ENCODE peak calls at places on chromosomes 6 and 20, in ten cellular contexts. H is progenitor cell of endocrine pancreas; U is nephron progenitor cell; Z is B cell; O is IMR-90; R is activated CD8-positive, alpha-beta T cell treated with anti-CD3 and anti-CD28 coated beads for 36 hours; T is HFFc6; B is AG04450; V is RWPE1; A is GM23338. K is an unnamed sample.

GRCh38 chr20:50266293-50267040 is 75.8 kb downstream of the CEBPB start:
- DNase-seq in V (no peak), Z (no peak), U (no peak), H (no peak), B (no peak), O (no peak), A (no peak), T (no peak), R (no peak), K (no peak)

GRCh38 chr6:143806282-143807102 is 36.6 kb upstream of the LTV1 start:
- DNase-seq in O (peak; percentile 88), V (no peak), A (no peak), H (no peak), B (peak; percentile 23), R (peak; percentile 97), U (no peak), T (peak; percentile 17), Z (no peak), K (peak; percentile 19)

GRCh38 chr20:38050691-38051090 is 17.1 kb downstream of the RPRD1B start:
- DNase-seq in V (no peak), O (peak; percentile 61), A (no peak), T (no peak), Z (no peak), U (no peak), B (no peak), R (no peak), H (no peak), K (no peak)

GRCh38 chr20:61054411-61054810 is 197.7 kb upstream of the CDH4 start:
- DNase-seq in Z (no peak), H (no peak), B (no peak), V (no peak), U (no peak), O (no peak), R (no peak), A (no peak), T (no peak), K (no peak)

GRCh38 chr6:32852018-32852843 is 1.3 kb downstream of the TAP1 start:
- DNase-seq in O (no peak), B (no peak), Z (peak; percentile 39), T (no peak), R (peak; percentile 62), U (no peak), A (peak; percentile 48), H (no peak), V (peak; percentile 20), K (no peak)

GRCh38 chr6:90329397-90330077 is 32.9 kb upstream of the BACH2 start:
- DNase-seq in T (no peak), A (peak; percentile 63), Z (no peak), R (no peak), H (no peak), V (no peak), O (no peak), U (no peak), B (no peak), K (no peak)

GRCh38 chr6:91376686-91377085 is 789.8 kb upstream of the MAP3K7 start:
- DNase-seq in Z (no peak), T (no peak), R (no peak), H (no peak), A (peak; percentile 8), B (no peak), V (no peak), O (no peak), U (no peak), K (no peak)

GRCh38 chr6:2429032-2429431 is 183.6 kb upstream of the GMDS start:
- DNase-seq in A (no peak), H (no peak), B (no peak), V (no peak), U (no peak), Z (no peak), T (peak; percentile 9), O (no peak), R (no peak), K (no peak)

GRCh38 chr6:26009817-26010216 is 47.2 kb downstream of the TRIM38 start:
- DNase-seq in R (no peak), H (no peak), B (no peak), T (no peak), U (no peak), O (peak; percentile 32), A (no peak), V (no peak), Z (no peak), K (no peak)

GRCh38 chr6:165661416-165662001 is 1.5 kb downstream of the PDE10A start:
- DNase-seq in O (peak; percentile 19), U (peak; percentile 49), Z (no peak), B (no peak), V (no peak), T (no peak), H (no peak), A (no peak), R (no peak), K (no peak)

DNA sequence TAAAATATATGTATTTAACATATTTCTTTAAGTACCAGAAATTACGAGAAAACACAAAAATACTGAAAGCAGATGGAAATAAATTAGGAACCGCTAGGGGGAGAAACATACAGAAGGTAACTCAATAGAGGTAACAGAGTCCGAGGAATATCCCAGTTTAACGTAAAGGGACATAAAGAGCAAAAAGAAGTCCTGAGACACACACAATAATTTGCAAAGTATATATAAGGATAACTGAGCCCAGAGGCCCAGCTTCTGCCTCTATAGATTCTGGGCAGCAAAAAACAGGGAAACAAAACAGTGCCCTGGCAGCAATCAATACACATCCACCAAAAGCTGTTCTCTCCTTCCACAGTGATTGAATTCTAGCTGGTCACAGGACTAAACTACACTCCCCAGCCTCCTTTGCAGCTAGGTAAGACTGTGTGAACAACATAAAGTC is 15.1 kb downstream of the TBC1D32 start:
- DNase-seq in A (peak; percentile 78), T (no peak), V (peak; percentile 36), Z (no peak), H (no peak), O (peak; percentile 20), U (no peak), R (no peak), B (no peak), K (peak; percentile 15)
- TF ChIP-seq CTCF in A (peak; percentile 47), T (peak; percentile 78), V (peak; percentile 40), Z (peak; percentile 32), H (peak; percentile 75), O (peak; percentile 48), U (peak; percentile 70), R (peak; percentile 30), B (peak; percentile 54), K (no peak)

GRCh38 chr20:564195-564594 is 20.6 kb upstream of the CSNK2A1 start:
- DNase-seq in H (no peak), V (no peak), B (no peak), O (no peak), Z (no peak), R (no peak), U (no peak), T (no peak), A (no peak), K (no peak)

GRCh38 chr20:558117-558516 is 14.5 kb upstream of the CSNK2A1 start:
- DNase-seq in H (no peak), A (no peak), B (no peak), T (no peak), U (no peak), Z (no peak), R (no peak), V (no peak), O (no peak), K (no peak)

GRCh38 chr20:562232-562897 is 18.8 kb upstream of the CSNK2A1 start:
- DNase-seq in Z (no peak), R (no peak), V (no peak), U (no peak), H (no peak), B (no peak), A (no peak), T (no peak), O (no peak), K (no peak)

GRCh38 chr20:561437-562231 is 18.0 kb upstream of the CSNK2A1 start:
- DNase-seq in A (peak; percentile 88), T (peak; percentile 70), O (peak; percentile 63), U (peak; percentile 70), R (peak; percentile 74), V (peak; percentile 74), B (peak; percentile 16), H (peak; percentile 52), Z (peak; percentile 47), K (peak; percentile 78)

GRCh38 chr20:560680-561079 is 17.1 kb upstream of the CSNK2A1 start:
- DNase-seq in O (no peak), V (no peak), U (no peak), B (no peak), H (no peak), Z (no peak), T (no peak), R (no peak), A (no peak), K (no peak)
- TF ChIP-seq CTCF in O (no peak), V (no peak), U (no peak), B (no peak), H (no peak), Z (no peak), T (peak; percentile 17), R (no peak), A (peak; percentile 47), K (peak; percentile 20)

DNA sequence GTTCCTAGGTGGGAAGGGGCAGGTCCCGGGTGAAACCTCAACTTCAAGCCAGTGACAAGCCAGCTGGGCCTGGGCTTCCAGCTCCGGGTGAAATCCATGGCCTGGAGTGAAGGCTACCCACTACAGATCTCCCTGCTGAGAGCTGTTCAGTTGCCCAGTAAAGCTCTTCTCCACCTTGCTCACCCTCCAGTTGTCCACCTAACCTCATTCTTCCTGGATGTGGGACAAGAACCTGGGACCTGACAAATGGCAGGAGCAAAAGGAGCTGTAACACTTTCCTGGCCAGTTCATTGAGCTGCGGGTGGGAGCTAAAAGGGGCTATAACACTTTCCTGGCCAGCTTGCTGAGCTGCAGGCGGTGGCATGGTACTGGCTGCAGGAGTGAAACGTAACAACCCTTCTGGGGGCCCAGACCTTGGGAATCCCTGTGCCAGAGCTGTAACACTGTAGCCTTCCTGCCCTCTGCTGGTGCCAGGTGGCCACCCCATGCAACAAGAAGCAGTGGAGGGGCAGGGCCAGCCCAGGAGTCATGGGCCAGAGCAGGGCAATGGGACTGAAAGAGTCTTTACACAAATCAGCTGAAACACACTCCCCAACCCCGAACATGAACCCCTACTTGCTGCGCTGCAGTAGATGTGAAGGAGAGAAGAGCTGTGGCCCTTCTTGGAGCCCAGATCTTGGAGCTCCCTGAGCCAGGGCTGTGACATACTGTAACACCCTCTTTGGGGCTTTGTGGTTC is 3.6 kb upstream of the HINT3 start:
- DNase-seq in Z (no peak), H (no peak), B (no peak), U (peak; percentile 15), O (peak; percentile 53), A (peak; percentile 54), V (no peak), R (peak; percentile 63), T (peak; percentile 33), K (peak; percentile 23)
- TF ChIP-seq CTCF in Z (no peak), H (no peak), B (peak; percentile 46), U (no peak), O (peak; percentile 62), A (peak; percentile 64), V (no peak), R (no peak), T (peak; percentile 77), K (peak; percentile 68)

DNA sequence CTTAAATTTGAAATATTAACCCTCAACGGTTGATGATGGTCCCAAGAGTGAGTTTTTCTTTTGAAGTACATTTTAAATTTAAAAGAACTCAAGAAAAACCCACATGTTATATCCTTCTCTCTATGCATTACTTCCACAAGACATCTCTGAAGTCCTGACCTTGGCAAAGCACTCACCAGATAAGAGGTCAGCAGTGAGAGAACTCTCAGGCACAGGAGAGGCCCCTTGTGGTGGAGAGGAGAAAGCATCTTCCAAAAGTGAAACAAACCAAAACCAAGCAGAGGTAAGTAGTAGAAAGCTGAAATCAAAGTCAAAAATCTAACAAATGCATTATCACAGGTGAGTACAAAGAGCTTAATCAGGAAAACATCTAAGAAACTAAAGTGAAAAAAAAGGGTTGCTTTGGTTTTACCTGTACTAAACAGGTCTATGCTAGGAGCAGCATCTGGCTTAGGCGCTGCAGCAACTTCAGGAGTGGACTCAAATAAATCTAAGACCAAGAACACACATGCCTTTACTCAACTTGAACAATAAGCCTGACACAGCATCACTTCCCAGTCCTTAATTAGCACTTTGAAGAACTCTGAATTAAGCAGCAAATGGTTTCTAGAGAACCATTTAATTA is 80.5 kb downstream of the PRSS35 start:
- DNase-seq in V (peak; percentile 13), T (peak; percentile 10), H (no peak), Z (peak; percentile 1), R (no peak), A (peak; percentile 77), B (no peak), U (no peak), O (peak; percentile 17), K (peak; percentile 36)
- TF ChIP-seq CTCF in V (peak; percentile 49), T (peak; percentile 73), H (peak; percentile 57), Z (peak; percentile 12), R (peak; percentile 22), A (peak; percentile 71), B (peak; percentile 71), U (peak; percentile 47), O (peak; percentile 51), K (peak; percentile 69)

K was measured in GM10248.